ENCODE peak calls at places on chromosomes 4 and X, in four cellular contexts. X is WERI-Rb-1, Y is ovary, H is activated B cell treated with CpG ODN at 0.5 μM for 24 hours. I is an unnamed sample.

GRCh38 chr4:32745351-32745750 is 2025.2 kb downstream of the PCDH7 start:
- DNase-seq in X (no peak), Y (no peak), H (no peak), I (no peak)

GRCh38 chr4:125313497-125313896 is 1.3 kb upstream of the FAT4 start:
- DNase-seq in X (peak), Y (no peak), H (no peak), I (peak)

GRCh38 chrX:46884799-46885198 is 27.4 kb upstream of the JADE3 start:
- DNase-seq in X (no peak), Y (no peak), H (no peak), I (no peak)

GRCh38 chrX:72255445-72255844 is 16.6 kb upstream of the ERCC6L start:
- DNase-seq in X (no peak), Y (no peak), H (no peak), I (no peak)

GRCh38 chrX:112694811-112695210 is 15.1 kb upstream of the LHFPL1 start:
- DNase-seq in X (no peak), Y (no peak), H (no peak), I (no peak)

GRCh38 chrX:19544693-19545305 is 29.5 kb upstream of the MAP3K15 start:
- DNase-seq in X (peak), Y (peak), H (no peak), I (no peak)

GRCh38 chr4:99529218-99529617 is 18.4 kb downstream of the C4orf17 start:
- DNase-seq in X (no peak), Y (no peak), H (no peak), I (no peak)

GRCh38 chrX:24113161-24113560 is 36.4 kb upstream of the ZFX start:
- DNase-seq in X (no peak), Y (no peak), H (no peak), I (no peak)

GRCh38 chrX:41561045-41561444 is 113.9 kb downstream of the NYX start:
- DNase-seq in X (no peak), Y (no peak), H (no peak), I (no peak)

GRCh38 chr4:151021637-151022334 is 6.7 kb upstream of the LRBA start:
- DNase-seq in X (no peak), Y (no peak), H (no peak), I (no peak)

GRCh38 chr4:76105652-76106051 is 31.1 kb downstream of the ART3 start:
- DNase-seq in X (no peak), Y (no peak), H (no peak), I (no peak)

DNA sequence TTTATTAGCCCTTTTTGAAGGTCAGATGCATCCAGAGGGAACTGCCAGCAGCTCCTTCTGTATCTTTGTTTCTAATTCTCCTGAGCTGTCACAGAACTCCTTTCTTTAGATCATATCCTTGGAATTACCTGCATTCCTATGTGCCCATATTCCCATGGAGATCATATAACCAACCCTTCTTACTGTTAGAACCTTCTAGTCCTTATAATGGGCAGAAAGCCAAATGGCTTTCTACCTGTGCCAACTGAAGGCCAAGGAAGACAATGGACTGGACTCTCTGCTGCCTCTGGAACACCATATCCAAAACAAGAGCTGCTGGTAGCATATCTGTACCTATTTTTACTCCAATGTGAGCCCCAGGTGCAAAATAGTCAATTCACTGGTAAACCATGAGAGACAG is 60.7 kb downstream of the TBC1D9 start:
- DNase-seq in X (no peak), Y (no peak), H (no peak), I (no peak)
- TF ChIP-seq CTCF in X (no peak), Y (no peak), H (no peak), I (no peak)

DNA sequence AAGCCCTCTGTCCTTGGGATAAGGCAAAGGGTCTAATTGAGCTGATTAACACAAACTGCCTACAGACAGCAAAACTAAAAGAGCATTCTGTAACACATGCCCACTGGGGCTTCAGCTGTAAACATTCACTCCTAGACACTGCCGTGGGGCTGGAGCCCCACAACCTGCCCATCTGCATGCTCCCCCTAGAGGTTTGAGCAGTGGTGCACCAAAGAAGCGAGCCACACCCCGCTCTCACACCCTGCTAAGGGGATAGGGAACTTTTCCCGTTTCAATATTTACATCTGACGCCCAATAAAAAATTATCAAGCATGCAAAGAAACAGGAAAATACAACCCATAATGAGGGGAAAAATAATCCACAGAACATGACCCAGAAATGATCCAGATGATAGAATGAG is 46.9 kb upstream of the HSD17B10 start:
- DNase-seq in X (peak), Y (no peak), H (no peak), I (no peak)
- TF ChIP-seq CTCF in X (peak), Y (no peak), H (no peak), I (no peak)

DNA sequence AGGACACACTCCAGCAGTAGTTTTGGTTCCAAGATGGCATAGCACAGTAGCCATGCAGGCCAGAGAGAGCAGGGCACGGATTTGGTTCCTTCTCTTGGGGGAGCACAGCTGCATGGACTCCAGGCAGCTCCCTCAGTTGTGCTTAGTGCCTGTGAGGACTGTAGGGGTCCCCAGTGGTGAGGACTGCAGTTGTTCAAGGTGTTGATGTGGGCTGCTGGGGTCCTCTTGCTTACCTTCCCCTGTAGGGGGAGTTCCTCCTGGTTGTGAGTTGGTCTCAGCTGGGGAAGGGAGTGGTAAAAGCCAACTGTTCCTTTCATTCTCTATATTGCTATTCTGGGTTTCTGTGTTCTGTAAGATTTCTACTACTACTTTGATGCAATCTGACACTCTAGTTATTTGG is 606.5 kb downstream of the MAGEB5 start:
- DNase-seq in X (no peak), Y (no peak), H (no peak), I (no peak)
- TF ChIP-seq CTCF in X (peak), Y (no peak), H (no peak), I (no peak)

DNA sequence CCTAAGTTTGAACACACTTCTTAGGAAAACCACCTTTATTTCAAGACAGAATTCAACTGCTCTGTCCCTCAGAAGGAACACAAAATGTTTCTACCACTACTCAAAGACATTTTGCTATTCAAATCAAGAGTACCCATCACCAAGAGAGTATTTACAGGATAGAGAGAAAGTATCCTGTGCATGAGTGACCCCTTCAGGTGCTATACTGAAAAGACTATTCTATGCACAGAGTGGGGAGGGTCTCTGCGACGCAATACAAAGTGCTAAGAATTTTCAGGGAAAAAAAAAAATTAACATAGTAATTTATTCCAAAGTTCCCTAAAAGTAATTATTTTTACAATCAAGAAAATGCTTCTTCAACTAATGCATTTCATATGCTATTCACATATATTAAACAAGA is 346.4 kb upstream of the FAM241A start:
- DNase-seq in X (peak), Y (no peak), H (no peak), I (no peak)
- TF ChIP-seq CTCF in X (peak), Y (no peak), H (no peak), I (no peak)

DNA sequence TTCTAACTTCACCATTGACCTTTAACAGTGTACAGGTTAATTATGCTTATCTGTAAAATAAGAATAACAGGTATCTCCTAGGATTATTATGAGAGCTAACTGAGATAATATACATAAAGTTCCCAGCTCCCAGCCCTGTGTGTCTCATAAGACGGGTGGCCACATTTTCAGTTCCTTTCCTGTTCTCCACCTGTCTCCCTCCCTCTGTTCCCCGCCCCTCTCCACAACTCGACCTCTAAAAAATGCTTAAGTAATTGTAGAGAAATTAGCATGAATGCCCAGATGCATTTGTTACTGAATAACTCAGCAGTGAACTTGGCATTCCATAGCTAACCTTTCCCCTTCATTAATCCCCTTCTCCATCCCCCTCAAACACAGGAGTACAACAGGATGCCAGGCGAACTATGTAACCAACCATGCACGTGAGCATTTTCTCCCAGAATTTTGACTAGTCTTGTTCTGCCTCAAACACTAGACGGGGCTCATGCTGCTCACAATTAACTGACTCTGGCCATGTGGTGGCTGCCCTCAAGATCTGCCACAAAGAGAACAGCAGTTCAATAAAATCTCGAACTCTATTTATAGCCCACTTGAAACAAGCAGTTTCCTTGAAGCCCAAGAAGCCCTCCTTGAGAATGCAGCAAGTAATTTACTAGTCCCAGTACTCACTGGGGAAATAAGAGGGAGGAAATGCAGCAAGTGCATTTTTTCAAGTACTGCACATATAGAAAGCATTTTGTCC is 351.2 kb downstream of the ARHGAP24 start:
- DNase-seq in X (peak), Y (no peak), H (no peak), I (no peak)
- TF ChIP-seq CTCF in X (peak), Y (no peak), H (no peak), I (no peak)

GRCh38 chrX:54044126-54044876 is at the start of gene PHF8:
- DNase-seq in X (peak), Y (peak), H (peak), I (peak)
- TF ChIP-seq CTCF in X (no peak), Y (peak), H (no peak), I (no peak)

DNA sequence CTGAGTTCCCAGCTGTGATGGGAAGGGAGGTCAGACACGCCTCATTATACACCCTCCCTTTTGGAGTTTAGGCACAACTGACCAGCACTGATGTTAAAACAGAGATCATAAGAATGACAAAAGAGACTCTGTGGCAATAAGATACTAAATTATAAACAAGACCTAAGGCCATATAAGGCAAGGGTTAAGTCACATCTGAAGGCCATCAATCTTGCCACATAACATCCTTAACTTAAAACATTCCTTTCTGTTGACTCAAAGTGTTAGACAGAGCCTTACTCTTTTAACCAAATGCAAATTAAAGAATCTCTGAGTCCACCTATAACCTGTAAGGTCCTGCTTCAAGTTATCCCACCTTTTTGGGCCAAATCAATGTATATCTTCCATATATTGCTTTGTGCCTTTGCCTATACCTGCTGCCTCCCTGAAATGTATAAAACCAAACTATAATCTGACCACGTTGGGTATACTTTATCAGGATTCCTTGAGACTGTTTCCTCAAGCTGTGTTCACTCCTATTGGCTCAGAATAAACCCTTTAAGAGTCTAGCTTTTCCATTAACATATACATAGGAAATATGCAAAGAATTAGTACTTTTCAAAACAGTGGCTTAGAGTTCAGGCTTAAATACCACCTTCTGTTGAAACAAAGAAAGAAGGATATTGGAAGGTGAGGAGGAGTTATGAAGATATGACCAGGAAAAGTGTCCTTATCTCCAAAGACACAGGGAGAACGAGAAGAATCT is 214.4 kb upstream of the PPP1R2C start:
- DNase-seq in X (no peak), Y (no peak), H (no peak), I (no peak)
- TF ChIP-seq CTCF in X (no peak), Y (no peak), H (no peak), I (no peak)

GRCh38 chr4:120874792-120875774 is 47.4 kb downstream of the PRDM5 start:
- DNase-seq in X (no peak), Y (no peak), H (no peak), I (no peak)

GRCh38 chr4:120870279-120870673 is 52.2 kb downstream of the PRDM5 start:
- DNase-seq in X (peak), Y (no peak), H (no peak), I (no peak)

GRCh38 chr4:120871173-120871572 is 51.4 kb downstream of the PRDM5 start:
- DNase-seq in X (no peak), Y (no peak), H (no peak), I (no peak)

GRCh38 chr4:120877021-120877420 is 45.5 kb downstream of the PRDM5 start:
- DNase-seq in X (no peak), Y (no peak), H (no peak), I (no peak)

DNA sequence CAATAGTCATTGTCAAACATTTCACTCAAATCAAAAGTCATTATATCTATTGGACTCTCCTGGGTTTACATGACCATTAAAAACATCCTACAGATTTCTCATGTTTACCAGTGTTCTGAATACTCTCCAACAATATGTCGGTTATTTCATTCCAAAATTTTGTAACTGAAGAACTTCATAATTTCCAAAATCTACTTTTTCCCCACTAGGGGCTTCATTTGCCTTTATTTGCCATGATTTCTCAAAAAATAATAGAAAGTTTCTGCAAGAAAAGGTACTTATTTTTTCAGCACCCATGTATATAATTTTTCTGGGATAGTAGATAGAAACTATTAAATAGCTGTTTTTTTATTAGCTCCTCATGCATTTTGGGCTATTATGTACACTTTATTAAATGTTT is 49.0 kb downstream of the PRDM5 start:
- DNase-seq in X (no peak), Y (no peak), H (no peak), I (no peak)
- TF ChIP-seq CTCF in X (no peak), Y (no peak), H (no peak), I (peak)